ENCODE peak calls at places on chromosomes 5 and 9, in six cellular contexts. I, K, V, Q, O and L are unnamed samples.

GRCh38 chr5:337565-338130 is 16.1 kb downstream of the AHRR start:
- DNase-seq in I (no peak), K (peak), V (peak), Q (peak), O (peak), L (peak)

GRCh38 chr9:107674937-107675277 is 185.3 kb upstream of the KLF4 start:
- DNase-seq in I (no peak), K (no peak), V (peak), Q (no peak), O (no peak), L (no peak)

GRCh38 chr5:114418546-114419388 is 56.9 kb downstream of the KCNN2 start:
- DNase-seq in I (no peak), K (no peak), V (no peak), Q (no peak), O (no peak), L (no peak)

GRCh38 chr5:64229163-64229774 is 63.6 kb downstream of the RNF180 start:
- DNase-seq in I (peak), K (peak), V (peak), Q (peak), O (peak), L (peak)

GRCh38 chr5:92504346-92504745 is 1076.7 kb downstream of the NR2F1-AS1 start:
- DNase-seq in I (no peak), K (peak), V (peak), Q (peak), O (no peak), L (peak)

GRCh38 chr5:78472469-78473106 is 112.2 kb downstream of the SCAMP1 start:
- DNase-seq in I (no peak), K (peak), V (peak), Q (peak), O (no peak), L (peak)

GRCh38 chr9:137411670-137412380 is 11.1 kb downstream of the EXD3 start:
- DNase-seq in I (no peak), K (peak), V (peak), Q (peak), O (peak), L (no peak)

GRCh38 chr5:126780165-126780827 is 3.4 kb downstream of the LMNB1 start:
- DNase-seq in I (peak), K (peak), V (peak), Q (peak), O (peak), L (peak)

GRCh38 chr9:114449236-114449635 is 56.0 kb downstream of the WHRN start:
- DNase-seq in I (no peak), K (no peak), V (no peak), Q (no peak), O (no peak), L (no peak)

GRCh38 chr5:179679014-179679674 is 1.7 kb downstream of the CBY3 start:
- DNase-seq in I (no peak), K (peak), V (peak), Q (no peak), O (no peak), L (peak)

GRCh38 chr5:155878991-155879575 is 447.9 kb upstream of the SGCD start:
- DNase-seq in I (no peak), K (no peak), V (no peak), Q (no peak), O (no peak), L (no peak)

GRCh38 chr5:110045153-110045552 is 355.4 kb downstream of the MAN2A1 start:
- DNase-seq in I (no peak), K (peak), V (peak), Q (peak), O (no peak), L (no peak)

GRCh38 chr9:94919376-94920098 is 193.0 kb downstream of the AOPEP start:
- DNase-seq in I (no peak), K (peak), V (peak), Q (peak), O (no peak), L (no peak)

GRCh38 chr5:56607551-56607950 is 207.8 kb upstream of the MAP3K1 start:
- DNase-seq in I (no peak), K (no peak), V (peak), Q (no peak), O (no peak), L (no peak)

GRCh38 chr9:81145331-81145963 is 543.9 kb downstream of the TLE1 start:
- DNase-seq in I (no peak), K (no peak), V (no peak), Q (no peak), O (no peak), L (no peak)

GRCh38 chr5:164688437-164688836 is 1183.0 kb downstream of the MAT2B start:
- DNase-seq in I (no peak), K (no peak), V (no peak), Q (no peak), O (no peak), L (no peak)

GRCh38 chr9:132384376-132384775 is 22.3 kb downstream of the TTF1 start:
- DNase-seq in I (no peak), K (no peak), V (no peak), Q (no peak), O (no peak), L (no peak)